ENCODE peak calls at places on chromosomes 12 and 14, in ten cellular contexts. N, P, C, U, M, I, W, X, G and O are unnamed samples.

GRCh38 chr12:69476276-69477017 is 6.3 kb downstream of the FRS2 start:
- DNase-seq in C (no peak), U (no peak), W (no peak), P (no peak), I (no peak), M (no peak), X (no peak), N (no peak), G (no peak), O (no peak)

GRCh38 chr14:78448483-78449094 is 278.4 kb downstream of the NRXN3 start:
- DNase-seq in U (no peak), X (no peak), C (peak; percentile 33), P (no peak), M (peak; percentile 41), I (peak; percentile 13), G (peak; percentile 57), W (peak; percentile 58), N (no peak), O (peak; percentile 22)

GRCh38 chr14:69501362-69501964 is 16.9 kb downstream of the PLEKHD1 start:
- DNase-seq in C (peak; percentile 42), G (no peak), P (no peak), X (no peak), I (no peak), W (no peak), M (no peak), N (no peak), U (peak; percentile 15), O (peak; percentile 69)

GRCh38 chr12:32400114-32400672 is 835 bp downstream of the FGD4 start:
- DNase-seq in U (no peak), I (no peak), N (no peak), G (peak; percentile 66), X (no peak), P (no peak), W (peak; percentile 50), C (peak; percentile 27), M (peak; percentile 15), O (no peak)

GRCh38 chr12:1281683-1282366 is 290.8 kb downstream of the ERC1 start:
- DNase-seq in X (no peak), I (no peak), N (no peak), U (peak; percentile 92), G (no peak), C (no peak), P (no peak), M (no peak), W (no peak), O (no peak)

GRCh38 chr14:61247935-61248334 is 33.2 kb downstream of the TMEM30B start:
- DNase-seq in U (peak; percentile 91), P (no peak), I (no peak), G (no peak), X (no peak), C (no peak), W (no peak), M (no peak), N (no peak), O (no peak)

GRCh38 chr12:57621497-57622292 is 10.5 kb downstream of the ARHGEF25 start:
- DNase-seq in W (peak; percentile 68), P (peak; percentile 71), I (no peak), G (peak; percentile 50), N (peak; percentile 50), X (no peak), C (peak; percentile 56), U (peak; percentile 11), M (peak; percentile 40), O (peak; percentile 72)

GRCh38 chr12:49357099-49357678 is 10.1 kb upstream of the SPATS2 start:
- DNase-seq in G (no peak), U (peak; percentile 75), I (no peak), P (no peak), X (peak; percentile 47), W (no peak), C (no peak), N (no peak), M (peak; percentile 51), O (no peak)

GRCh38 chr12:68358532-68359485 is 26.6 kb upstream of the MDM1 start:
- DNase-seq in G (peak; percentile 78), I (peak; percentile 40), W (peak; percentile 62), X (peak; percentile 31), P (peak; percentile 49), U (peak; percentile 82), C (peak; percentile 72), N (peak; percentile 41), M (peak; percentile 88), O (no peak)

GRCh38 chr14:72094844-72095582 is 162.8 kb downstream of the RGS6 start:
- DNase-seq in W (no peak), C (no peak), G (no peak), P (no peak), N (no peak), I (no peak), U (no peak), M (no peak), X (no peak), O (no peak)

GRCh38 chr14:28303248-28303647 is 463.3 kb upstream of the FOXG1 start:
- DNase-seq in G (no peak), M (no peak), P (no peak), U (no peak), C (no peak), X (peak; percentile 43), N (no peak), I (no peak), W (no peak), O (no peak)

GRCh38 chr14:36884049-36884448 is 222.4 kb downstream of the PAX9 start:
- DNase-seq in X (no peak), G (no peak), M (no peak), U (no peak), W (no peak), C (no peak), P (no peak), N (no peak), I (no peak), O (no peak)

GRCh38 chr12:26119391-26119981 is 5.4 kb downstream of the BHLHE41 start:
- DNase-seq in I (no peak), P (no peak), M (peak; percentile 71), U (peak; percentile 78), N (no peak), C (peak; percentile 35), W (no peak), G (peak; percentile 40), X (no peak), O (no peak)

GRCh38 chr12:26120561-26121274 is 4.1 kb downstream of the BHLHE41 start:
- DNase-seq in N (no peak), U (no peak), P (no peak), X (no peak), G (no peak), M (no peak), C (no peak), I (no peak), W (no peak), O (no peak)

GRCh38 chr12:26117321-26117720 is 7.5 kb downstream of the BHLHE41 start:
- DNase-seq in U (no peak), M (peak; percentile 86), P (no peak), I (no peak), C (no peak), X (no peak), N (no peak), W (no peak), G (no peak), O (no peak)

GRCh38 chr12:26116829-26117228 is 8.0 kb downstream of the BHLHE41 start:
- DNase-seq in C (no peak), X (no peak), G (no peak), P (no peak), W (no peak), I (no peak), U (no peak), N (no peak), M (peak; percentile 76), O (no peak)

DNA sequence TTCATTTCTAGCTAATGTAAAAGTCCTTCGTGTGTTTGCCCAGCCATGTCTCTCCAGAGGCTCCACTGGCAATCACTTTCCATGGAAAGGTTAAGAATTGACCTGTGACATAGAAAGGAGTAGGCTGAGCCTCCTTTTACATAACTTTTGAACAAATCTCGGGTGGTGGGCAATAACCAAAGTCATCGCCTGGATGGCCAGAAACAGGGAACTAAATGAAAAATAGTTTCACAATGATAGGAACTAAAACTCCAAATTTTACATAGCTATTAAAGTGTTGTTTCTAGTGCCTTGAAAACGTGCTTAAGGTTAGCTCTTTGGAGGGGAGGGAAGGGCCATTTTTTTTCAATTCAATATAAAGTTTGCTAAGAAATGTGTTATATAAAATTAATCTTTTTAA is 6.5 kb downstream of the BHLHE41 start:
- DNase-seq in X (no peak), W (no peak), I (no peak), U (no peak), N (no peak), G (no peak), C (no peak), M (peak; percentile 14), P (no peak), O (no peak)
- H3K4me1 ChIP-seq in X (peaks cover 2% of the 10 kb centered on the region), W (peaks cover 40% of the 10 kb centered on the region), I (peaks cover 72% of the 10 kb centered on the region), U (no peaks in the 10 kb centered on the region), N (peaks cover 16% of the 10 kb centered on the region), G (peaks cover 4% of the 10 kb centered on the region), C (no peaks in the 10 kb centered on the region), M (peaks cover 50% of the 10 kb centered on the region), P (no peaks in the 10 kb centered on the region), O (peaks cover 28% of the 10 kb centered on the region)

DNA sequence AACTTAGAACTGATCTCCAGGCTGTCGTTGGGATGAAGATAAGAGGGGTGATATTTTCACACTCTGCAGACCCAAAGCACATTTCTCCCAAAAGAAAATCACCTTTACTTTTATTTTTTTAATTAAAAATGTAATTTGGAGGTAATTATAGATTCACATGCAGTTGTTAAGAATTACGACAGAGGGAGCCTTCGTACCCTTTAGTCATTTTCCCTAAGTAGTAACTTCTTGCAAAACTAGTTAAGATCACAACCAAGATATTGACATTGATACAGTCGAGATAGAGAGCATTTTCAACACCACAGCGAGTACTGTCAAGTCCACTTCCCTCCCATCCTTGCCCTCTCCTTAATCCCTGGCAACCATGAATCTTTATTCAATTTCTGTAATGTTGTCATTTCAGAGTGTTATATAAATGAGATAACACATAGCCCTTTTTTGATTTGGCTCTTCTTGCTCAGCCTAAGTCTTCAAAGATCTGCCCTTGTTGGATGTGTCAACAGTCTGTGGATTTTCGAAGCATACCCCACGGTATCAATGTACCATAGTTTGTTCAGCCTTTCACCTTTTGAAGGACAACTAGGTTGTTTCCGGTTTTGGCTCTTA is 39.6 kb downstream of the DNAH10 start:
- DNase-seq in P (no peak), N (no peak), I (no peak), W (no peak), M (peak; percentile 7), C (no peak), X (no peak), U (peak; percentile 53), G (no peak), O (no peak)
- H3K4me1 ChIP-seq in P (no peaks in the 10 kb centered on the region), N (no peaks in the 10 kb centered on the region), I (no peaks in the 10 kb centered on the region), W (no peaks in the 10 kb centered on the region), M (no peaks in the 10 kb centered on the region), C (no peaks in the 10 kb centered on the region), X (no peaks in the 10 kb centered on the region), U (no peaks in the 10 kb centered on the region), G (no peaks in the 10 kb centered on the region), O (no peaks in the 10 kb centered on the region)

DNA sequence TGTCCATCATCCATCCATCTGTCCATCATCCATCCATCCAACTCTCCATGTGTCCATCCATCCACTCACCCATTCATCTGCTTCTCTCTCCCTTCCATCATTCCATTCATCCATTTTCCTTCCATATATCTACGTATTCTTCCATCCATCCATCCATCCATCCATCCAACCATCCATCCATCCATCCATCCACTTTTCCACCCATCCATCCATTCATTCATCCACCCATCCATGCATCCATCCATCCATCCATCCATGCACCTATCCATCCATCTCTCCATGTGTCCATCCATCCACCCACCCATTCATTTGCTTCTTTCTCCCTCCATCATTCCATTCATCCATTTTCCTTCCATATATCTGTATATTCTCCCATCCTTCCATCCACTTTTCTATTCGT is 214.0 kb upstream of the RTL1 start:
- DNase-seq in C (no peak), W (no peak), P (no peak), G (no peak), U (no peak), M (no peak), I (no peak), N (no peak), X (no peak), O (no peak)
- H3K4me1 ChIP-seq in C (no peaks in the 10 kb centered on the region), W (no peaks in the 10 kb centered on the region), P (no peaks in the 10 kb centered on the region), G (no peaks in the 10 kb centered on the region), U (no peaks in the 10 kb centered on the region), M (no peaks in the 10 kb centered on the region), I (peaks cover 15% of the 10 kb centered on the region), N (peaks cover 10% of the 10 kb centered on the region), X (no peaks in the 10 kb centered on the region), O (peaks cover 16% of the 10 kb centered on the region)

GRCh38 chr12:131908716-131909595 is 14.5 kb downstream of the ULK1 start:
- DNase-seq in G (no peak), I (no peak), N (no peak), W (no peak), M (no peak), P (peak; percentile 45), X (no peak), C (no peak), U (no peak), O (no peak)
- H3K4me1 ChIP-seq in G (no peaks in the 10 kb centered on the region), I (peaks cover 25% of the 10 kb centered on the region), N (peaks cover 6% of the 10 kb centered on the region), W (peaks cover 14% of the 10 kb centered on the region), M (no peaks in the 10 kb centered on the region), P (no peaks in the 10 kb centered on the region), X (no peaks in the 10 kb centered on the region), C (peaks cover 12% of the 10 kb centered on the region), U (peaks cover 9% of the 10 kb centered on the region), O (peaks cover 16% of the 10 kb centered on the region)